ENCODE peak calls at places on chromosomes 2 and 18, in nine cellular contexts. W, L, S, B, A, C, E, Z and Q are unnamed samples.

GRCh38 chr2:161362568-161363166 is 53.4 kb upstream of the TBR1 start:
- DNase-seq in B (no peak), Z (no peak), C (no peak), E (no peak), S (no peak), L (no peak), A (no peak), W (no peak), Q (no peak)

GRCh38 chr2:182066439-182067061 is 80.9 kb downstream of the PPP1R1C start:
- DNase-seq in B (no peak), Z (no peak), C (no peak), A (no peak), E (no peak), W (no peak), L (no peak), S (no peak), Q (peak)

GRCh38 chr2:221999702-222000101 is 299.1 kb downstream of the PAX3 start:
- DNase-seq in W (no peak), S (no peak), B (no peak), L (no peak), E (no peak), Z (no peak), A (no peak), C (no peak), Q (peak)

GRCh38 chr2:228927028-228928010 is 343.8 kb downstream of the PID1 start:
- DNase-seq in C (no peak), B (no peak), L (no peak), Z (no peak), E (no peak), A (no peak), W (no peak), S (no peak), Q (peak)

GRCh38 chr2:10844083-10844482 is 31.5 kb upstream of the PDIA6 start:
- DNase-seq in S (no peak), B (no peak), L (no peak), Z (no peak), A (no peak), E (no peak), W (no peak), C (no peak), Q (peak)

GRCh38 chr18:58076052-58076451 is 32.0 kb downstream of the NEDD4L start:
- DNase-seq in E (no peak), B (no peak), L (no peak), C (no peak), S (no peak), Z (no peak), A (no peak), W (no peak), Q (no peak)

GRCh38 chr2:101775636-101776035 is 78.1 kb downstream of the MAP4K4 start:
- DNase-seq in Z (no peak), A (no peak), E (no peak), S (no peak), B (no peak), W (no peak), C (no peak), L (no peak), Q (no peak)

GRCh38 chr18:12031836-12032235 is 50.5 kb downstream of the IMPA2 start:
- DNase-seq in W (no peak), Z (no peak), C (no peak), B (no peak), E (no peak), S (no peak), L (no peak), A (no peak), Q (peak)

GRCh38 chr2:96427917-96428316 is 77.2 kb downstream of the NEURL3 start:
- DNase-seq in L (no peak), Z (no peak), B (no peak), E (no peak), S (no peak), A (no peak), W (no peak), C (no peak), Q (peak)

GRCh38 chr2:129709956-129710598 is 269.4 kb upstream of the RAB6C start:
- DNase-seq in Z (no peak), E (no peak), W (no peak), A (no peak), S (no peak), B (no peak), L (no peak), C (no peak), Q (no peak)

GRCh38 chr2:240259201-240259923 is 118.9 kb upstream of the OTOS start:
- DNase-seq in S (no peak), C (no peak), L (no peak), B (no peak), E (no peak), Z (no peak), W (no peak), A (no peak), Q (no peak)

GRCh38 chr2:216619411-216620393 is 13.5 kb upstream of the IGFBP2 start:
- DNase-seq in L (peak), S (no peak), Z (no peak), E (no peak), C (no peak), W (no peak), B (no peak), A (peak), Q (peak)

GRCh38 chr18:23114911-23115310 is 20.4 kb upstream of the CABLES1 start:
- DNase-seq in L (no peak), A (no peak), W (no peak), S (no peak), Z (no peak), C (no peak), B (no peak), E (no peak), Q (no peak)

GRCh38 chr2:113686537-113686936 is 59.5 kb downstream of the RABL2A start:
- DNase-seq in Z (no peak), C (no peak), E (no peak), L (no peak), S (no peak), A (no peak), W (no peak), B (no peak), Q (no peak)

GRCh38 chr2:119531292-119531691 is 7.0 kb upstream of the SCTR start:
- DNase-seq in B (no peak), L (peak), C (no peak), E (no peak), W (no peak), S (no peak), Z (no peak), A (no peak), Q (no peak)

GRCh38 chr18:56890632-56891031 is 239.5 kb downstream of the WDR7 start:
- DNase-seq in E (no peak), A (no peak), B (no peak), L (no peak), Z (no peak), W (no peak), S (no peak), C (no peak), Q (peak)

GRCh38 chr2:15223887-15224286 is 337.2 kb downstream of the NBAS start:
- DNase-seq in C (no peak), S (no peak), Z (no peak), B (no peak), L (no peak), A (no peak), E (no peak), W (no peak), Q (peak)